ENCODE peak calls at places on chromosome 11, in six cellular contexts. V is AG09309, W is RWPE1, C is astrocyte, O is pancreas, Q is AG10803. U is an unnamed sample.

GRCh38 chr11:69423611-69424385 is 57.7 kb upstream of the LINC01488 start:
- DNase-seq in C (no peak), Q (no peak), O (no peak), V (no peak), W (no peak), U (no peak)

GRCh38 chr11:2982214-2982613 is 9.9 kb downstream of the NAP1L4 start:
- DNase-seq in C (no peak), Q (no peak), O (no peak), V (no peak), W (no peak), U (no peak)

GRCh38 chr11:103164093-103164796 is 55.0 kb downstream of the DYNC2H1 start:
- DNase-seq in O (no peak), C (no peak), Q (no peak), W (no peak), V (no peak), U (no peak)

GRCh38 chr11:13776134-13776815 is 107.8 kb downstream of the FAR1 start:
- DNase-seq in W (no peak), V (no peak), O (no peak), C (no peak), Q (no peak), U (no peak)

GRCh38 chr11:47106839-47107520 is 69.7 kb downstream of the ARFGAP2 start:
- DNase-seq in V (no peak), O (no peak), Q (no peak), W (no peak), C (no peak), U (no peak)

GRCh38 chr11:134052395-134052987 is 16.4 kb upstream of the JAM3 start:
- DNase-seq in V (no peak), O (no peak), C (no peak), W (no peak), Q (no peak), U (no peak)

GRCh38 chr11:47768090-47768620 is 1.0 kb upstream of the FNBP4 start:
- DNase-seq in C (peak; percentile 63), O (peak; percentile 41), Q (peak; percentile 89), W (peak; percentile 66), V (peak; percentile 45), U (peak; percentile 66)

GRCh38 chr11:13862845-13863392 is 99.6 kb upstream of the SPON1 start:
- DNase-seq in W (no peak), Q (no peak), V (no peak), O (no peak), C (no peak), U (no peak)

GRCh38 chr11:60928563-60929001 is 4.3 kb downstream of the TMEM132A start:
- DNase-seq in O (no peak), C (no peak), Q (no peak), W (no peak), V (no peak), U (no peak)

GRCh38 chr11:64770120-64770519 is 8.2 kb downstream of the SF1 start:
- DNase-seq in W (no peak), C (no peak), O (no peak), V (no peak), Q (no peak), U (no peak)

GRCh38 chr11:132972565-132972964 is 559.7 kb downstream of the OPCML start:
- DNase-seq in Q (no peak), C (no peak), W (no peak), O (no peak), V (no peak), U (no peak)

GRCh38 chr11:79314906-79315689 is 125.7 kb downstream of the TENM4 start:
- DNase-seq in Q (peak; percentile 11), V (no peak), O (no peak), C (no peak), W (peak; percentile 9), U (no peak)

GRCh38 chr11:130839950-130840666 is 76.2 kb downstream of the SNX19 start:
- DNase-seq in V (no peak), W (no peak), Q (peak; percentile 84), O (no peak), C (no peak), U (no peak)

GRCh38 chr11:92750794-92751193 is 218.7 kb upstream of the MTNR1B start:
- DNase-seq in W (no peak), O (no peak), Q (no peak), C (no peak), V (no peak), U (no peak)

DNA sequence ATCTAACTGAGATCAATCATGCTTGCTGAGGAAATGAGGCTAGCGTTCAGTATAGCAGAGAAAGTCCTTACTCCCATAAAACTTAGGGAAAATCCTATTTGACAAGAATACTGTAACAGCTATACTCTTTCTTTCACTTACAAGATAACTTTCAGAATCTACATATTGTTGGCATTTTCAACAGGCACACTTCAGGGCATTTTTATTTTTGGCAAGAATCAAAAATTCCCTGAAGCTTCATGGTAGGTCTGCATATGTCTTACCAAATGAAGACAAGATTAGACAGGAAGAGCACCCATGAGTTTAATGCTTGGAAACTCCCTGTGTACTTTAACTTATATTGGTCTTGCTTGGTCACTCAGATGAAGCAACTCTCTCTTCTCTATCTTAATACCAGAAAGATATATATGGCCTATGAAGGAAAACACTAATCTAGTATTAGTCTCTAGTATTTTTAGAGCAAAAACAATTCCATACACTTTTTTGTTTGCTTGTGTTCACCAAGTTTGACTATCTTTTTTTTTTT is 137.7 kb downstream of the ATG16L2 start:
- DNase-seq in O (no peak), Q (no peak), C (no peak), W (no peak), V (no peak), U (no peak)
- TF ChIP-seq CTCF in O (no peak), Q (no peak), C (no peak), W (no peak), V (no peak), U (no peak)

GRCh38 chr11:124778281-124778680 is 16.2 kb upstream of the ESAM start:
- DNase-seq in Q (no peak), V (no peak), W (no peak), O (no peak), C (no peak), U (no peak)
- TF ChIP-seq CTCF in Q (no peak), V (peak; percentile 13), W (no peak), O (no peak), C (no peak), U (peak; percentile 54)

GRCh38 chr11:9264381-9265210 is 554 bp downstream of the DENND5A start:
- DNase-seq in Q (peak; percentile 80), C (peak; percentile 67), O (peak; percentile 29), V (peak; percentile 52), W (peak; percentile 43), U (peak; percentile 67)

GRCh38 chr11:9263840-9264380 is 1.2 kb downstream of the DENND5A start:
- DNase-seq in C (no peak), V (no peak), W (peak; percentile 28), Q (peak; percentile 46), O (no peak), U (peak; percentile 32)

GRCh38 chr11:9266132-9266736 is 1.1 kb upstream of the DENND5A start:
- DNase-seq in V (no peak), O (peak; percentile 35), W (no peak), C (no peak), Q (no peak), U (no peak)

GRCh38 chr11:9265211-9266131 is at the start of gene DENND5A:
- DNase-seq in V (peak; percentile 35), C (peak; percentile 65), O (peak; percentile 89), Q (peak; percentile 83), W (peak; percentile 96), U (peak; percentile 70)

DNA sequence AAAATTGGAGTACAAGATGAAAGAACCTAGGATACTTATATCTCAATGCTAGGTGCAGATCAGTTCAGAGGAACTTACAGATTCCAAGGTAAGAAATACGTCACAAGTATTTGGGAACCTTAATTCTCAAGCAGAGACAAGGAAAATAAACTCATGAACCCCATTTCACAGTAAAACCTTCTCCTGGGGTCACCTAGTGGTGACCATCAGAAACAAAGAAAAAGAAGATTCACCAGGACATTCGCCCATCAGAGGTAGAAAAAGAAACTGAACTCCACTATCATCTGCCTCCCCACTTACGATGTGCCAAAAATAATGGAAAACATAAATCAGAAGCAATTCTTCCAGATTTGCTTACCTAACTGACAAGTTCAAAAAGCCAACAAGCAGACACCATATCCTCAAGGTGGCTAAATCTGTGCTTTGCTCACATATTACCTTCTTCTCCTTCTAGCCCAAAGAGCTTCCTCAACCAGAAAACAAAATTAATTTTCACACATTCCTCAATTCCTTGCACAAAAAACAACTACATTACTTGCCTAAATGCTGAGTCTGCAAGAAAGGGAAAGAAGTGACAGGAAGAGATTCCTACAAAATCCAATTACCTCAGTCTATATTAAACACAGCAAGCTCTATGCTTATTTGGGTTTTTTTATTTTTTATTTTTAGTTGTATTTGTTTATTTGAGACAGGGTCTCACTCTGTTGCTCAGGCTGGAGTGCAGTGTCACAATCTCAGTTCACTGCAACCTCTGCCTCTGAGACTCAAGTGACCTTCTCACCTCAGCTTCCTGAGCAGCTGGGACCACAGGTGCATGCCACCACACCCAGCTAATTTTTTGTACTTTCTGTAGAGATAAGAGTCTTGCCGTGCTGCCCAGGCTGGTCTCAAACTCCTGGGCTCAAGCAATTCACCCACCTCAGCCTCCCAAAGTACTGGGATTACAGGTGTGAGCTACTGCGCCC is 4.7 kb downstream of the DENND5A start:
- DNase-seq in O (no peak), C (no peak), Q (no peak), W (no peak), V (no peak), U (no peak)
- TF ChIP-seq CTCF in O (no peak), C (peak; percentile 24), Q (peak; percentile 36), W (peak; percentile 26), V (peak; percentile 31), U (peak; percentile 69)

GRCh38 chr11:94769897-94770296 is 1.7 kb downstream of the AMOTL1 start:
- DNase-seq in O (peak; percentile 38), Q (no peak), C (no peak), V (no peak), W (no peak), U (no peak)

GRCh38 chr11:94768602-94769511 is 701 bp downstream of the AMOTL1 start:
- DNase-seq in C (peak; percentile 32), Q (no peak), O (peak; percentile 49), W (no peak), V (no peak), U (no peak)

GRCh38 chr11:94766656-94767291 is 1.4 kb upstream of the AMOTL1 start:
- DNase-seq in V (no peak), O (no peak), C (no peak), W (no peak), Q (no peak), U (no peak)

GRCh38 chr11:94767292-94767690 is 865 bp upstream of the AMOTL1 start:
- DNase-seq in C (no peak), V (no peak), Q (no peak), W (no peak), O (no peak), U (no peak)

DNA sequence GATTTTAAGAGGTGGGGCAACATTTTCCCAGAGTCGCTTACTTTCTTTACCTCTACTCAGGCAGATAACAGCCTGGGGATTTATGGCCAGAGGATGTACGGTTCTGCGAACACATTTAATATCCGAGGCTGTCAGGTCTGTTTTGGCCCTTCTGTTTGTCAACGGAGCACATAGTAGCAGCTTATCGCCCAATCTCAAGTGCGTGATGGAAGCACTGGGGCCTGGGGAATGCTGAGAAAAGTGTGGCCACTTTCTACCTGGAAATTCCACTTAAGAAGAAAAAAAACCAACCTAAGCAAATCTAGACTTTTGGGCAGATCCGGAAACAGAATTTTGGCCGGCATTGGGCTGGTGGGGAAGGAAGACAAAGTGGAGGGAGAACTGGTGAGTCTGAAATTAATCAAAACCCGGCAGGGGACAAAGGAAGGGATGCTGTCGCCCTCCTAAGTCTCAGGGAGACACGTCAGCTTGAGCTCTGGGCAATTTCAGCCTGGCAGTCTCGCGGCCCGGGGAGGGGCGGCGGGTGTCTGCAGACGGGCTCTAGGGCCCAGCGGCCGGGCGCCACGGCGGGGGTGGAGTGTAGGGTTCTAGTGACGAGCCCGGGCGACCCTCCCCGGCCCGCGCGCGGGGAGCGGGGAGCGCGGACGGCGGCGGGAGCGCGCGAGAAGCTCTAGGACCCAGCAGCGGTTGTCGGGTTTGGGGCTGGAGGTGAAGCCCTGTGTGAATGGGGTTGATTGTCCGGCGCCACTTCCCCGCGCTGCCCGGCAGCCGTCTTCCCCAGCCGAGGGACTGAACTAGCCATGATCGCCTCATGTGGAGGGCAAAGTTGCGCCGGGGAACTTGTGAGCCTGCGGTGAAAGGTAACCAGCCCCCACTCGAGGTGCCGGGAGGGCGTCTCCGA is at the start of gene AMOTL1:
- DNase-seq in V (no peak), C (peak; percentile 70), W (peak; percentile 68), Q (peak; percentile 87), O (peak; percentile 86), U (peak; percentile 75)
- TF ChIP-seq CTCF in V (no peak), C (no peak), W (no peak), Q (peak; percentile 22), O (no peak), U (peak; percentile 9)

U was measured in HFFc6.